ENCODE peak calls at places on chromosomes 2 and 18, in four cellular contexts. V is breast epithelium, F is fibroblast of pulmonary artery, N is A549. J is an unnamed sample.

GRCh38 chr18:55920063-55920462 is 332.1 kb upstream of the TCF4 start:
- DNase-seq in V (no peak), F (no peak), N (no peak), J (no peak)

GRCh38 chr18:60060578-60060977 is 160.8 kb downstream of the PMAIP1 start:
- DNase-seq in V (no peak), F (no peak), N (no peak), J (no peak)

GRCh38 chr2:28896906-28897305 is 2.4 kb downstream of the WDR43 start:
- DNase-seq in V (no peak), F (peak; percentile 37), N (peak; percentile 36), J (peak; percentile 16)

GRCh38 chr2:123771928-123772632 is 253.0 kb upstream of the CNTNAP5 start:
- DNase-seq in V (no peak), F (no peak), N (no peak), J (no peak)

GRCh38 chr2:126963390-126963789 is 64.7 kb downstream of the TEX51 start:
- DNase-seq in V (no peak), F (no peak), N (no peak), J (no peak)

GRCh38 chr2:36253086-36253485 is 102.5 kb upstream of the CRIM1 start:
- DNase-seq in V (no peak), F (no peak), N (no peak), J (no peak)

GRCh38 chr2:154898269-154898668 is 199.8 kb downstream of the KCNJ3 start:
- DNase-seq in V (no peak), F (no peak), N (no peak), J (no peak)

GRCh38 chr2:120594856-120595685 is 140.6 kb upstream of the GLI2 start:
- DNase-seq in V (no peak), F (no peak), N (peak; percentile 42), J (no peak)

GRCh38 chr2:95330939-95331338 is 33.8 kb downstream of the KCNIP3 start:
- DNase-seq in V (no peak), F (no peak), N (no peak), J (no peak)

GRCh38 chr2:181955010-181955409 is 30.6 kb upstream of the PPP1R1C start:
- DNase-seq in V (no peak), F (peak; percentile 57), N (peak; percentile 54), J (peak; percentile 38)

GRCh38 chr2:3656762-3657691 is 973 bp upstream of the ALLC start:
- DNase-seq in V (no peak), F (no peak), N (no peak), J (peak; percentile 49)

GRCh38 chr2:35946431-35946991 is 409.1 kb upstream of the CRIM1 start:
- DNase-seq in V (no peak), F (no peak), N (no peak), J (no peak)

GRCh38 chr2:71500426-71501079 is 47.2 kb downstream of the DYSF start:
- DNase-seq in V (no peak), F (peak; percentile 74), N (no peak), J (no peak)

GRCh38 chr2:191573216-191573615 is 104.7 kb upstream of the NABP1 start:
- DNase-seq in V (no peak), F (no peak), N (no peak), J (no peak)

GRCh38 chr2:191574232-191574631 is 103.7 kb upstream of the NABP1 start:
- DNase-seq in V (no peak), F (no peak), N (no peak), J (no peak)

GRCh38 chr2:191569025-191569424 is 108.9 kb upstream of the NABP1 start:
- DNase-seq in V (no peak), F (no peak), N (peak; percentile 18), J (no peak)

GRCh38 chr2:191571163-191571769 is 106.7 kb upstream of the NABP1 start:
- DNase-seq in V (no peak), F (peak; percentile 86), N (peak; percentile 74), J (peak; percentile 70)

GRCh38 chr2:191572319-191572718 is 105.6 kb upstream of the NABP1 start:
- DNase-seq in V (no peak), F (no peak), N (no peak), J (no peak)
- TF ChIP-seq CTCF in V (no peak), F (no peak), N (no peak), J (no peak)

DNA sequence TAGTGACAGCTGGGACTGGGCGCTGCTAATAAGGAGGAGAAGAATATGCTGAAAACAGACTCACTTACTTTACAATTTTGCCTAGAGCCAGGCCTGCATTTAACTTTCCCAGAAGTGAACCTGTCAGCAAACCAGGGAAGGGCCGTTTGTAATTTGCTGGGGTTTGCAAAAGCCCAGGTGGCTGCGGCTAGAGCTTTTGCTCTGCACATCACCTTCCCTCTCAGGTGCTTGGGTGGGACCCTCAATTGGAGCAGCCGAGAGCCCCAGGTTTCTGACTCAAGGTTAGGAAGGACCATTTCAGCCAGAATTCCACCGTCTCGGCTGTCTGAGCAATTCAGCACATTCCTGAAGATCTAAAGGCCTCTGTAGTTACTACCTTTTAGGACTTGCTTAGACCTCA is 146.3 kb upstream of the NCK2 start:
- DNase-seq in V (no peak), F (no peak), N (no peak), J (no peak)
- H3K4me3 ChIP-seq in V (no peak overlapping the region), F (no peak overlapping the region), N (no peak overlapping the region), J (no peak overlapping the region)

GRCh38 chr2:68466361-68466777 is 725 bp downstream of the FBXO48 start:
- DNase-seq in V (no peak), F (peak; percentile 61), N (peak; percentile 26), J (peak; percentile 84)
- TF ChIP-seq CTCF in V (no peak), F (peak; percentile 30), N (peak; percentile 26), J (peak; percentile 24)

DNA sequence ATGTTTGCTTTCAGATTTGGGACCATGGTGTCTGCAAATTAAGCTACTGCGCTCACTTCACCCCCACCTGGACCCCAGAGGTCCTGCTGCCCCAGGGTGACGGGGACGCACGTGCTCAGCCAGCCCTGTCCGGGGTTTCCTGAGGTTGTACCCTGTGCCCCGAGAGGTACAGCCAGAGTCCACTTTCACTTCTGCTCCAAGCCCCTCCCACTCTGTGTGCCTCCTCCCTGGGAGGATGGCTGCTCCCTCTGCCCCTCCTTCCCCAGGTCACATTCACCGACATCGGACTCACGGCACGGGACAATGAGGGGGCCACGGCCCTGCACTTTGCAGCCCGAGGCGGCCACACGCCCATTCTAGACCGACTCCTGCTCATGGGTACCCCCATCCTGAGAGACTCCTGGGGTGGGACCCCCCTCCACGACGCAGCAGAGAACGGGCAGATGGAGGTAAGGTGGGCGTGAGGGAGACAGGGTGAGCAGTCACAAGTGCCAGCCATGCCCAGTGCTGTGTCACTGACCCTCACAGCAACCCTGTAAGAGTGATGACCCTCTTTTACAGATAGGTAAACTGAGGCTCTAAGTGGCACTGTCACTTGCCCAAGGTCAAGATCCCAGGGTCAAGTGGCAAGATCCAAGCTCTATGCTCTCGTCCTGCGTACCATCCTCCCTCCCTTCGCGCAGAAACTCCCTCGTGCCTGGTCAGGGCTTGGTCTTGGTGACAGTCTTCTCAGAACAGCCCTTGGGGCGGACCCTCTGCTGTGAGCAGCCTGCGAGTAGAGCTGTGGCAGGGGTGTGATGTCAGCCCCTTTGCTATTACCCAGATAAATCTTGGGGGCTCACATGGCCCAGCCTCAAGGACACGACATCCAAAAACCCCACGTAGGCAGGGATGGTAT is 7.6 kb downstream of the ESPNL start:
- DNase-seq in V (no peak), F (no peak), N (no peak), J (no peak)
- H3K4me3 ChIP-seq in V (peak overlapping the region; percentile 5), F (no peak overlapping the region), N (no peak overlapping the region), J (no peak overlapping the region)

GRCh38 chr2:39595116-39595515 is 70.6 kb upstream of the TMEM178A start:
- DNase-seq in V (no peak), F (no peak), N (no peak), J (no peak)

GRCh38 chr2:39597309-39597708 is 68.4 kb upstream of the TMEM178A start:
- DNase-seq in V (no peak), F (no peak), N (no peak), J (no peak)

DNA sequence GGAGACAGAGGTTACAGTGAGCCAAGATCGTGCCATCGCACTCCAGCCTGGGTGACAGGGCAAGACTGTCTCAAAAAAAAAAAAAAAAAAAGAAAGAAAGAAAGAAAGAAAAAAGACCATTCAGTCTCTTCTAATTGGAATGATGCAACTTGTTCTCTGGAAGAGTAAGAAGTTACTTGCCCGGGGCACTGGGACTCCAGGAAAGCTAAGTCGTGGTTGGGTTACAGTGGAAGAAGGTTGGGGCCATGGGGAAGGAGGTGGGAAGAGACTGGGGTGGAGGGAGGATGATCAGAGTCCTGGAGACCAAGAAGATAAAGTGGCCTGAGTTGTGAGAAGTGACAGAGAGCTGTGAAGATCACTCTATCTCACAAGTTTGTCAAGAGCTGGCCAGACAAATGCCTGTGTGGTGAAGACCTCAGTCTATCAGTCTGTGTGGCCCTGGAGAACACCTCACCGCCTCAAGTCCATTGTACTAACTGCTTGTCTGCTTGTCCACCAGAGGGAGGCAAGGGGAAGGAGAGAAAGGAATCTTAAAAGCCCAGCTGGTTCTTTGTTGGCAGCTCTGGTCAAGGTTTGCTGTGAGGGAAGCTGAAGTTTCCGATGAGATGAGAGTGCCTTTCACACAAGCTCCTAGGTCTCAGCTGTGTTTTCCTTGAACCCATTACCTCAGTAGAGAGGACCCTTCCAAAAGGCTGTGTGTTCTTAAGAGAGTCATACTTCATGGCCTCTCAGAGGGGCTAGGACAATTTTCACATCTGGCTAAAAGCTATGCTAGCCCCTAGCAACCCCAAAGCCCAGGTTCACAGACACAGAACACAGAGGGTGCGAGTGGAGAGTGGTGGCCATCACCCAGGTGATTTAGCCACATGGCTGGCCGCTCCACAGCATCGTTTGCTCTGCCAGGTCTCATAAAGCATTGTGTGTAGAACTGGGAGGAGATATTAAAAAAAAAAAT is 72.0 kb upstream of the TMEM178A start:
- DNase-seq in V (no peak), F (peak; percentile 92), N (peak; percentile 79), J (peak; percentile 83)
- TF ChIP-seq CTCF in V (peak; percentile 45), F (peak; percentile 96), N (peak; percentile 44), J (peak; percentile 86)

GRCh38 chr2:47403829-47404228 is 873 bp downstream of the MSH2 start:
- DNase-seq in V (no peak), F (no peak), N (peak; percentile 16), J (no peak)

GRCh38 chr2:47405757-47406156 is 2.8 kb downstream of the MSH2 start:
- DNase-seq in V (no peak), F (no peak), N (no peak), J (no peak)

GRCh38 chr2:47402805-47403691 is at the start of gene MSH2:
- DNase-seq in V (peak; percentile 88), F (peak; percentile 92), N (peak; percentile 97), J (peak; percentile 90)

GRCh38 chr2:47402555-47402804 is 476 bp upstream of the MSH2 start:
- DNase-seq in V (no peak), F (peak; percentile 25), N (no peak), J (no peak)

GRCh38 chr2:47404356-47404755 is 1.4 kb downstream of the MSH2 start:
- DNase-seq in V (no peak), F (no peak), N (no peak), J (no peak)
- H3K4me3 ChIP-seq in V (peak overlapping the region; percentile 90), F (peak overlapping the region; percentile 87), N (peak overlapping the region; percentile 83), J (no peak overlapping the region)